ENCODE peak calls at places on chromosomes 6 and 20, in ten cellular contexts. O is Calu3; U is nephron progenitor cell; X is HFF-Myc; E is heart left ventricle; N is mammary epithelial cell; Y is CD8-positive, alpha-beta T cell; L is mesothelial cell of epicardium; J is MM.1S; R is left lung. D is an unnamed sample.

GRCh38 chr20:8670900-8671229 is 398.0 kb upstream of the PLCB4 start:
- DNase-seq in J (no peak), O (no peak), N (no peak), X (peak; percentile 77), U (no peak), E (no peak), R (no peak), L (no peak), Y (no peak), D (peak; percentile 41)

GRCh38 chr6:167122041-167122826 is 662 bp upstream of the CCR6 start:
- DNase-seq in U (no peak), R (no peak), Y (no peak), O (no peak), N (no peak), J (no peak), X (no peak), E (no peak), L (no peak), D (no peak)

GRCh38 chr6:43604174-43604573 is 24.9 kb downstream of the GTPBP2 start:
- DNase-seq in E (no peak), N (peak; percentile 75), Y (no peak), O (no peak), U (no peak), X (no peak), R (no peak), L (no peak), J (no peak), D (peak; percentile 78)

GRCh38 chr6:73969982-73970960 is 274.3 kb downstream of the CD109 start:
- DNase-seq in U (peak; percentile 8), X (no peak), O (peak; percentile 20), J (peak; percentile 28), E (no peak), L (no peak), Y (no peak), R (no peak), N (peak; percentile 54), D (peak; percentile 79)

GRCh38 chr20:62495798-62496325 is 20.1 kb upstream of the GATA5 start:
- DNase-seq in N (no peak), J (no peak), L (no peak), R (no peak), Y (no peak), U (no peak), X (no peak), E (no peak), O (no peak), D (no peak)

GRCh38 chr20:10315138-10315537 is 96.5 kb downstream of the SNAP25 start:
- DNase-seq in Y (no peak), N (no peak), E (no peak), U (no peak), O (no peak), L (no peak), J (no peak), R (no peak), X (no peak), D (no peak)

GRCh38 chr6:167575201-167575696 is 250.4 kb downstream of the TTLL2 start:
- DNase-seq in R (no peak), O (no peak), N (no peak), E (no peak), L (peak; percentile 20), J (no peak), X (no peak), U (no peak), Y (peak; percentile 44), D (no peak)

GRCh38 chr20:59403261-59403961 is 103.0 kb downstream of the EDN3 start:
- DNase-seq in J (peak; percentile 33), Y (peak; percentile 91), N (no peak), X (no peak), R (peak; percentile 37), L (peak; percentile 96), O (peak; percentile 77), E (no peak), U (peak; percentile 95), D (peak; percentile 26)

GRCh38 chr6:148440877-148441453 is 98.3 kb downstream of the SASH1 start:
- DNase-seq in X (peak; percentile 83), U (peak; percentile 13), J (no peak), R (peak; percentile 58), O (peak; percentile 27), Y (no peak), L (peak; percentile 59), N (peak; percentile 69), E (peak; percentile 72), D (peak; percentile 95)

GRCh38 chr6:1382883-1383728 is 6.3 kb upstream of the FOXF2 start:
- DNase-seq in O (no peak), J (no peak), E (no peak), X (no peak), L (no peak), U (peak; percentile 38), R (no peak), N (no peak), Y (no peak), D (no peak)

GRCh38 chr6:113447088-113447831 is 409.9 kb upstream of the MARCKS start:
- DNase-seq in R (no peak), E (no peak), L (no peak), U (no peak), J (no peak), X (peak; percentile 67), O (no peak), Y (no peak), N (peak; percentile 90), D (peak; percentile 88)

GRCh38 chr6:35728663-35729348 is 8.0 kb upstream of the ARMC12 start:
- DNase-seq in R (peak; percentile 80), N (peak; percentile 66), O (peak; percentile 25), X (no peak), J (peak; percentile 42), E (peak; percentile 73), U (no peak), Y (peak; percentile 72), L (no peak), D (peak; percentile 95)

GRCh38 chr6:47061631-47062300 is 19.6 kb upstream of the ADGRF1 start:
- DNase-seq in U (no peak), L (no peak), O (no peak), E (peak; percentile 50), J (no peak), R (no peak), X (no peak), N (peak; percentile 48), Y (no peak), D (peak; percentile 81)

DNA sequence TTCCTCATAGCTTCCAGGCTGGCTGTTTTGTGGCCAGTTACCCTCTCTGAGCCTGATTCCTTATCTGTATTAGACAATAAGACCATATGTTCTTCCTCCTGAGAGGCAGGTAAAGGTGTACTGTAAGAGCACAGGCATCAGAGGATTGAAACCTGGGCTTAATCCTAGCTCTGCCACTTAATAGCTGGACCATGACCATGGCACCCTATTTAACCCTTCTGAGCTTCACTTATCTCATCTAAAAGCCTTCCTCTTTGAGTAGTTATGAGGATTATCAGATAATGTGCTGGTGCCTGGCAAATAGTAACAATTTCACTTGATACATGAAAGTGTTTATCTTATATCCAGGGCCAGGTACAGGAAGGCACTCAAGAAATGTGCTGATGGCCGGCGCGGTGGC is 34.9 kb downstream of the BCL2L1 start:
- DNase-seq in L (no peak), U (no peak), R (no peak), J (no peak), O (no peak), E (no peak), N (no peak), X (no peak), Y (no peak), D (no peak)
- TF ChIP-seq CTCF in L (no peak), U (no peak), R (no peak), J (no peak), O (no peak), E (no peak), N (no peak), X (no peak), Y (no peak), D (no peak)

DNA sequence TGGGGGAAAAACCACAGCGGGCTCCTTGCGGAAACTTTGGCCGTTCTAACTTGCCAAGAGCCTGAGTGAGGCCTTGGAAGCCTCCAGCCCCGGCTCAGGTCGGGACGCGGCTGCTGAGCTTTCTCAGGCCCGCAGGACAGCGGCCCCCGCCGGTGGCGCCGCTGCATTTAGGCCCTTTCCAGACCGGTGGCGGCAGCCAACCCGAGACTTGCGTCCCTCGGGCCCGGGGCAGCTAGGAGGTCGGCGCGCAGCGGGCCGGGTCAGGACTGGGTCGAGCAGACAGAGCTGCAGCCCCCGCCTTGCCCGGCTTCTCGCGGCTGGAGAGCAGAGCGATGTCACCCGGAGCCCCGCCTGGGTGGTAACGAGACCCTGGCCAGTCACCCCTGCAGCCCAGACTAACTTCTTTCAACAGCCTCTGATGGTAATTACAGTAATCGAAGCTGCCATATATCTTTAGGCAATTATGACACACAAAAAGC is 2.7 kb downstream of the NR2E1 start:
- DNase-seq in E (peak; percentile 43), U (peak; percentile 70), Y (no peak), N (no peak), O (peak; percentile 35), J (peak; percentile 26), R (no peak), X (no peak), L (peak; percentile 61), D (no peak)
- TF ChIP-seq CTCF in E (peak; percentile 32), U (peak; percentile 9), Y (no peak), N (peak; percentile 25), O (peak; percentile 19), J (peak; percentile 32), R (no peak), X (no peak), L (no peak), D (no peak)

DNA sequence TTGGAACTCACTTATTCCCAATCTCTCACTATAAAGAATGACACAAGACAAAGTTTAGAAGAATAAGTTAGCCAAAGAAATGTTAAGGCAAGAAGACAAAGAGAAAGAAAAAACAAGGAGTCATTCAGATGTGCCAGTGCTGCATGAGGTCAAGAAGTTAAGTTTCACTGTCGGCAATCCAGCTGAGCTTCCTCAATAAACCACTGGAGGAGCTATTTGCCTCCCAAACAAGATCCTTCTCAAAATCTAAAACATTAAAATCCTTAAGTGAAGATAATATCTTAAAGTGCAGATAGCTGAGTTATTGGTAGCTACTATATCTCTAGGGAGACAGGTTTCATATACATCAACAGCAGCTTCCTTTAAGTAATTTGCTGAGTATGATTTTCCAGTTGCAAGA is 512.3 kb downstream of the HDGFL1 start:
- DNase-seq in L (no peak), X (peak; percentile 4), N (no peak), Y (no peak), E (no peak), O (no peak), U (no peak), J (peak; percentile 36), R (no peak), D (no peak)
- TF ChIP-seq CTCF in L (no peak), X (peak; percentile 22), N (no peak), Y (no peak), E (peak; percentile 16), O (peak; percentile 36), U (peak; percentile 21), J (peak; percentile 24), R (no peak), D (no peak)

GRCh38 chr6:98670045-98670746 is 164.2 kb upstream of the POU3F2 start:
- DNase-seq in L (no peak), N (no peak), J (no peak), Y (no peak), U (no peak), O (no peak), E (no peak), X (no peak), R (no peak), D (no peak)

GRCh38 chr6:98672681-98673475 is 161.5 kb upstream of the POU3F2 start:
- DNase-seq in N (peak; percentile 7), O (no peak), X (no peak), L (no peak), R (no peak), U (no peak), Y (no peak), E (no peak), J (no peak), D (no peak)

DNA sequence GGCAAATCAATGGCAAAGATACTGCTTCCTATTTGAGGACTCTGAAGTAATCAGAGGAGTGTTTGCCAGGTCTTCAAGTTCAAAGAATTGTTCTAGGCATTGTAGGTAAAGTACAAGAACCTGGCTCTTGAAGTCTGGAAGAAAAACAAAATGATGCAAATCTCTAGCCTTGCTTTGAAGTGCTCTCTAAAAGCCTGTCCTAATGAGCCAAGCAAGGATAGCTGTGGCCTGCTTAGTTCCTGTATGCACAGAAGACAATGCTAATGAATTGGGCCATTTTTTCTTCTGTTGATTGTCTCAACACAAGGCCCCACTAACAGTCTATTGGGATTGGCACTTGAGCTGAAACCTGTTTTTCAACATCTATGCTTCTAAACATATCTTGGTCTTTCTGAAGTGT is 165.0 kb upstream of the POU3F2 start:
- DNase-seq in N (no peak), U (no peak), O (no peak), R (no peak), J (no peak), E (no peak), L (no peak), X (no peak), Y (no peak), D (no peak)
- TF ChIP-seq CTCF in N (no peak), U (no peak), O (no peak), R (no peak), J (no peak), E (no peak), L (no peak), X (no peak), Y (no peak), D (no peak)

D was measured in MCF 10A.